ENCODE peak calls at places on chromosome 1, in eight cellular contexts. G is GM23338, S is upper lobe of right lung, I is left lung, N is dorsolateral prefrontal cortex, J is Panc1, V is thoracic aorta, E is tibial nerve. Z is an unnamed sample.

GRCh38 chr1:32172621-32173245 is 6.7 kb upstream of the TXLNA start:
- DNase-seq in N (no peak), G (no peak), J (no peak), V (no peak), E (no peak), I (no peak), S (no peak), Z (no peak)

GRCh38 chr1:111730706-111731105 is 8.5 kb downstream of the INKA2 start:
- DNase-seq in N (no peak), V (no peak), J (no peak), E (no peak), S (no peak), I (no peak), G (no peak), Z (no peak)

GRCh38 chr1:26693557-26694184 is 2.1 kb upstream of the ARID1A start:
- DNase-seq in I (no peak), J (no peak), N (no peak), S (no peak), V (no peak), G (no peak), E (no peak), Z (no peak)

GRCh38 chr1:89873757-89874156 is 52.9 kb downstream of the LRRC8D start:
- DNase-seq in E (no peak), G (peak; percentile 23), I (no peak), S (no peak), N (no peak), J (no peak), V (no peak), Z (no peak)

GRCh38 chr1:60716472-60716871 is 365.9 kb upstream of the NFIA start:
- DNase-seq in E (no peak), G (no peak), J (no peak), S (no peak), I (peak; percentile 8), N (no peak), V (no peak), Z (no peak)

GRCh38 chr1:64073705-64074104 is 129.7 kb upstream of the UBE2U start:
- DNase-seq in J (no peak), N (no peak), V (no peak), I (no peak), G (no peak), S (no peak), E (no peak), Z (no peak)

GRCh38 chr1:26862781-26863676 is at the start of gene SFN:
- DNase-seq in E (no peak), S (peak; percentile 92), G (peak; percentile 93), N (no peak), J (peak; percentile 90), I (peak; percentile 90), V (no peak), Z (no peak)

GRCh38 chr1:36154765-36155559 is 998 bp upstream of the MAP7D1 start:
- DNase-seq in J (no peak), I (no peak), G (peak; percentile 48), S (no peak), V (no peak), N (no peak), E (no peak), Z (no peak)

GRCh38 chr1:161962094-161962887 is 61.4 kb downstream of the OLFML2B start:
- DNase-seq in E (no peak), G (no peak), I (no peak), S (no peak), J (no peak), N (no peak), V (no peak), Z (no peak)

GRCh38 chr1:215606564-215607168 is 39.6 kb downstream of the KCTD3 start:
- DNase-seq in E (no peak), J (no peak), N (no peak), I (no peak), S (no peak), G (peak; percentile 40), V (no peak), Z (no peak)

DNA sequence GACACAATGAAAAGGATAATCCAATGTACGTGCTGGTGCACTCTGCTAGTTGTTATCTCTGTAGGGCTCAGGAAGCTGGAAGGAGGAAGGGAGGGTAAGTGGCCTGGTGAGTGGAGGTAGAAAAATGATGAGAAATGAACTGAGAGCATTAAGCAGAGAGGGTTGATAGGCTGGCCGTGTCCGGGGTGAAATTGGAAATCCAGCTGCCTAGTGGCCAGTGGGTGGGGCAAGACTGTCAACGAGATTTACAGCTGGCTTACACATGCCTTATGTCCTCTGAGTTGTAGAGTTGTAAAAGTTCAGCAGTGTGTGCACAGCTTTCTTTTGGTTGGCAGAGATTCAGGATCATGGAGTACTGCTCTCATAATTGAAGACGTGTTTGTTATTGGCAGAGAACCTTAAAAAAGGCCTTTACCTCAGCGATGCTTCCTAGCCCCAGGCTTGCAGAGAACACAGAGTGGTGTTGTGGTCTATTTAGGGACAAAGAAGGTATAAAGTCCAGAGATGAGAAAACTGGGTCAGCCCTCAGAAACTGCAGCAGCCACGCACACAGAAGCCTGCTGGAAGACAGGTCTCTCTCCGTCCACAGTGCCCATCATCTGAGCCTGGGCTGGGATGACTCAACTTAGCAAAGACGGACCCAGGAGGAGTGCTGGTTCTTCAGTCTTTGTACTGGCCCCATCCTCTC is 132.4 kb downstream of the EDEM3 start:
- DNase-seq in J (no peak), S (no peak), V (peak; percentile 47), I (no peak), G (no peak), N (no peak), E (peak; percentile 86), Z (no peak)
- H3K27ac ChIP-seq in J (no peak overlapping the region), S (peak overlapping the region; percentile 61), V (peak overlapping the region; percentile 48), I (peak overlapping the region; percentile 64), G (no peak overlapping the region), N (peak overlapping the region; percentile 64), E (peak overlapping the region; percentile 82), Z (no peak overlapping the region)

GRCh38 chr1:1320666-1321448 is 3.6 kb downstream of the INTS11 start:
- DNase-seq in E (no peak), V (no peak), G (no peak), N (no peak), J (no peak), I (no peak), S (no peak), Z (no peak)

GRCh38 chr1:1317420-1317819 is 7.0 kb downstream of the INTS11 start:
- DNase-seq in V (no peak), J (no peak), I (no peak), E (no peak), G (no peak), S (no peak), N (no peak), Z (no peak)

GRCh38 chr1:1318131-1318652 is 6.3 kb downstream of the INTS11 start:
- DNase-seq in N (no peak), V (peak; percentile 73), S (peak; percentile 87), J (no peak), E (peak; percentile 85), G (peak; percentile 37), I (no peak), Z (no peak)

GRCh38 chr1:1319646-1319941 is 4.9 kb downstream of the INTS11 start:
- DNase-seq in N (no peak), I (no peak), S (no peak), V (no peak), E (no peak), G (no peak), J (no peak), Z (no peak)

DNA sequence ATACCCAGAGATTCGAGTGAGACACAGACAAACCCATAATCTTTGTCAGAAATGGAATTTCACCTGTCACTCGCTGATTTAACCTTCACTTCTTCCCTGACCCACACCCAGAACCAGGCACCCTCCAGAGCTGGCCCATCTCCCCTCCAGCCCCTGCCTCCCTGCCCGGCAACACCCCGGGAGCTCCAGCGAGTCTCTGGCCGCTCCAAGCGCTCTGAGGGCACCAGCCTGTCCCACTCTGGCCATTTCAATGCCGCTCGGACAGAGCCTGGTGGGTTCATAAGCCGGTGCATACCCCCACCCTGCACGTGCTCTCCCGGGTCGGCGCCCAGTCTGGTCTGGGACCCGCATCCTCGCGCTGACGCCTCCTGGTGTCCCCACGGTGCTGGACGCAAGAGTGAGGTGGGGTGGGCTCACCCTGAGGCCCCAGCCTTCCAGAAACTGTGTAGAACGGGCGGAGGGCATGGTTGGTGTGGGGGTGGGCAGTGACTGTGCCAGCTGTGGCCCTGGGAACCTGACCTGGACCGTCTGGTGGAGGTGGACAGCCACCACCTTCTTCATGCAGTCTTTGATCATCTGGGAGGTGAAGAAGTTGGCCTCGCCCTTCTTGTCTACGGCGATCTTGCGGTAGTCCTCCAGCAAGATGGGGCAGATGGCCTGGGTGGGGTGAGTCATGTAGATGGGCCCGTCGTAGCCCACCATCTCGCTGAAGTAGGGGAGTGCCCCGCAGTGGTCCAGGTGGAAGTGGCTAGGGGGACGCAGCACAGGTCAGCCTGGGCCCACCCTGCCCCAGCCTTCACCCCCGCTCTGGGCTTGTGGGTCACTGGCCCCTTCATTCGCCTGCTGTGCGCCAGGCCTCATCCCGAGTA is 5.4 kb downstream of the INTS11 start:
- DNase-seq in N (no peak), S (no peak), G (no peak), V (no peak), J (no peak), E (no peak), I (no peak), Z (no peak)
- H3K27ac ChIP-seq in N (peak overlapping the region; percentile 82), S (peak overlapping the region; percentile 72), G (no peak overlapping the region), V (peak overlapping the region; percentile 56), J (peak overlapping the region; percentile 34), E (no peak overlapping the region), I (peak overlapping the region; percentile 65), Z (no peak overlapping the region)

GRCh38 chr1:246971969-246972368 is 35.9 kb downstream of the ZNF695 start:
- DNase-seq in J (no peak), E (no peak), G (peak; percentile 3), V (no peak), N (no peak), S (no peak), I (no peak), Z (no peak)

GRCh38 chr1:246971322-246971721 is 36.5 kb downstream of the ZNF695 start:
- DNase-seq in V (no peak), J (peak; percentile 22), I (peak; percentile 78), S (peak; percentile 68), E (peak; percentile 57), N (no peak), G (peak; percentile 74), Z (peak; percentile 19)

GRCh38 chr1:246969621-246970020 is 37.9 kb upstream of the AHCTF1 start:
- DNase-seq in J (no peak), N (no peak), I (no peak), G (no peak), S (no peak), E (no peak), V (no peak), Z (no peak)

GRCh38 chr1:246961939-246962373 is 30.2 kb upstream of the AHCTF1 start:
- DNase-seq in N (no peak), S (peak; percentile 72), G (no peak), J (no peak), I (peak; percentile 85), V (no peak), E (peak; percentile 13), Z (no peak)

DNA sequence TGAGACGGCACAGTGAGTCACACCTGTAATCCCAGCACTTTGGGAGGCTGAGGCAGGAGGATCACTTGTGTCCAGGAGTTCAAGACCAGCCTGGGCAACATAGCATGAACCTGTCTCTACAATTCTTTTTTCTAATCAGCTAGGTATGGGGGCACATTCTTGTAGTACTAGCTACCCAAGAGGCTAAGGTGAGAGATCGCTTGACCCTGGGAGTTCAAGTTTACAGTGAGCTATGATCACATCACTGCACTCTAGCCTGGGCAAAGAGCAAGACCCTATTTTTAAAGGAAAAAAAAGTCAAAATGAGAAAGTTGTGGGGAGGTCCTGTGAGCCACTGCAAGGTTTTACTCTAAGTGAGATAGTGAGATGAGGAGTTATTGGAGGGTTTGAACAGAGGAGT is 34.8 kb upstream of the AHCTF1 start:
- DNase-seq in I (no peak), N (no peak), E (no peak), S (no peak), G (no peak), J (no peak), V (no peak), Z (no peak)
- H3K27ac ChIP-seq in I (no peak overlapping the region), N (no peak overlapping the region), E (no peak overlapping the region), S (no peak overlapping the region), G (no peak overlapping the region), J (no peak overlapping the region), V (no peak overlapping the region), Z (no peak overlapping the region)

GRCh38 chr1:211551628-211552465 is 27.1 kb downstream of the SLC30A1 start:
- DNase-seq in E (no peak), N (no peak), G (no peak), J (no peak), I (no peak), S (no peak), V (no peak), Z (no peak)
- H3K27ac ChIP-seq in E (no peak overlapping the region), N (no peak overlapping the region), G (no peak overlapping the region), J (no peak overlapping the region), I (no peak overlapping the region), S (no peak overlapping the region), V (peak overlapping the region; percentile 47), Z (no peak overlapping the region)